ENCODE peak calls at places on chromosomes 7 and 10, in four cellular contexts. C is A549, A is GM12878, P is K562. M is an unnamed sample.

GRCh38 chr10:20466731-20467130 is 430.4 kb downstream of the NEBL start:
- DNase-seq in C (peak), A (no peak), P (no peak), M (peak)

GRCh38 chr7:30478349-30479228 is at the start of gene NOD1:
- DNase-seq in C (peak), A (no peak), P (peak), M (peak)

GRCh38 chr10:6347391-6347951 is 144.7 kb downstream of the PFKFB3 start:
- DNase-seq in C (no peak), A (peak), P (no peak), M (peak)

GRCh38 chr10:121063744-121064143 is 212.6 kb downstream of the WDR11 start:
- DNase-seq in C (no peak), A (no peak), P (no peak), M (no peak)

GRCh38 chr7:135801045-135801693 is 52.6 kb upstream of the FAM180A start:
- DNase-seq in C (peak), A (peak), P (peak), M (peak)

GRCh38 chr7:40947546-40947945 is 755.3 kb downstream of the INHBA start:
- DNase-seq in C (no peak), A (no peak), P (no peak), M (no peak)

GRCh38 chr10:661891-662605 is 27.4 kb downstream of the DIP2C start:
- DNase-seq in C (no peak), A (no peak), P (no peak), M (no peak)

GRCh38 chr10:36373424-36374096 is 731.5 kb upstream of the FZD8 start:
- DNase-seq in C (no peak), A (no peak), P (no peak), M (no peak)

GRCh38 chr10:27345455-27345909 is 104.9 kb upstream of the ACBD5 start:
- DNase-seq in C (no peak), A (peak), P (no peak), M (no peak)

GRCh38 chr10:93596539-93596938 is 4.5 kb downstream of the RBP4 start:
- DNase-seq in C (no peak), A (no peak), P (no peak), M (no peak)

GRCh38 chr10:90167174-90168064 is 466.0 kb downstream of the KIF20B start:
- DNase-seq in C (no peak), A (peak), P (no peak), M (peak)

GRCh38 chr7:2172311-2173183 is 60.2 kb downstream of the MAD1L1 start:
- DNase-seq in C (no peak), A (no peak), P (no peak), M (peak)

GRCh38 chr10:71342850-71343773 is 24.1 kb downstream of the SLC29A3 start:
- DNase-seq in C (peak), A (no peak), P (no peak), M (peak)

GRCh38 chr10:127909716-127910463 is 3.0 kb downstream of the PTPRE start:
- DNase-seq in C (no peak), A (no peak), P (no peak), M (no peak)

GRCh38 chr7:143447500-143447899 is 4.2 kb downstream of the TAS2R60 start:
- DNase-seq in C (no peak), A (no peak), P (no peak), M (no peak)
- TF ChIP-seq RAD21 in C (no peak), A (no peak), P (no peak), M (no peak)

GRCh38 chr7:98944386-98944785 is 66.1 kb downstream of the TRRAP start:
- DNase-seq in C (no peak), A (no peak), P (no peak), M (no peak)
- TF ChIP-seq CTCF in C (no peak), A (no peak), P (no peak), M (no peak)

GRCh38 chr7:36961097-36961496 is 236.8 kb upstream of the AOAH start:
- DNase-seq in C (no peak), A (no peak), P (no peak), M (no peak)

GRCh38 chr7:36960105-36960504 is 235.8 kb upstream of the AOAH start:
- DNase-seq in C (no peak), A (no peak), P (no peak), M (no peak)

GRCh38 chr7:36957620-36958019 is 233.3 kb upstream of the AOAH start:
- DNase-seq in C (no peak), A (no peak), P (no peak), M (no peak)

GRCh38 chr7:36955730-36956129 is 231.4 kb upstream of the AOAH start:
- DNase-seq in C (no peak), A (no peak), P (no peak), M (no peak)

GRCh38 chr7:36958094-36958718 is 233.9 kb upstream of the AOAH start:
- DNase-seq in C (no peak), A (no peak), P (no peak), M (no peak)
- TF ChIP-seq ELK1 in C (no peak), A (no peak), P (no peak), M (no peak)

GRCh38 chr7:26625286-26625685 is 239.1 kb downstream of the SKAP2 start:
- DNase-seq in C (no peak), A (no peak), P (no peak), M (no peak)
- TF ChIP-seq RAD21 in C (no peak), A (no peak), P (no peak), M (no peak)

M was measured in IMR-90.